ENCODE peak calls at places on chromosome X, in nine cellular contexts. One of them, this sample, is unnamed.

GRCh38 chrX:152652467-152652866 is 14.8 kb downstream of the GABRQ start:
- DNase-seq in stomach: no peak
- DNase-seq in transverse colon: no peak
- DNase-seq in Peyer's patch: no peak
- DNase-seq in right lobe of liver: no peak
- DNase-seq in adrenal gland: no peak
- DNase-seq in uterus: no peak
- DNase-seq in ovary: no peak
- DNase-seq in esophagus muscularis mucosa: no peak
- DNase-seq in this sample: no peak

GRCh38 chrX:138026211-138026610 is 460.3 kb downstream of the ZIC3 start:
- DNase-seq in transverse colon: no peak
- DNase-seq in adrenal gland: no peak
- DNase-seq in ovary: no peak
- DNase-seq in right lobe of liver: no peak
- DNase-seq in Peyer's patch: no peak
- DNase-seq in esophagus muscularis mucosa: no peak
- DNase-seq in uterus: no peak
- DNase-seq in stomach: no peak
- DNase-seq in this sample: no peak

GRCh38 chrX:71251456-71251973 is 2.4 kb downstream of the ZMYM3 start:
- DNase-seq in uterus: no peak
- DNase-seq in adrenal gland: no peak
- DNase-seq in ovary: no peak
- DNase-seq in Peyer's patch: no peak
- DNase-seq in transverse colon: peak
- DNase-seq in stomach: no peak
- DNase-seq in right lobe of liver: no peak
- DNase-seq in esophagus muscularis mucosa: no peak
- DNase-seq in this sample: no peak

GRCh38 chrX:136162827-136163427 is 15.6 kb downstream of the FHL1 start:
- DNase-seq in right lobe of liver: peak
- DNase-seq in ovary: peak
- DNase-seq in uterus: peak
- DNase-seq in adrenal gland: peak
- DNase-seq in Peyer's patch: peak
- DNase-seq in stomach: peak
- DNase-seq in transverse colon: peak
- DNase-seq in esophagus muscularis mucosa: no peak
- DNase-seq in this sample: no peak

GRCh38 chrX:39705299-39705698 is 392.5 kb downstream of the BCOR start:
- DNase-seq in stomach: peak
- DNase-seq in right lobe of liver: peak
- DNase-seq in adrenal gland: peak
- DNase-seq in Peyer's patch: peak
- DNase-seq in esophagus muscularis mucosa: no peak
- DNase-seq in transverse colon: peak
- DNase-seq in uterus: peak
- DNase-seq in ovary: peak
- DNase-seq in this sample: peak

GRCh38 chrX:153643431-153644351 is 3.3 kb upstream of the DUSP9 start:
- DNase-seq in uterus: peak
- DNase-seq in Peyer's patch: peak
- DNase-seq in transverse colon: no peak
- DNase-seq in stomach: no peak
- DNase-seq in adrenal gland: peak
- DNase-seq in right lobe of liver: no peak
- DNase-seq in esophagus muscularis mucosa: no peak
- DNase-seq in ovary: peak
- DNase-seq in this sample: no peak

GRCh38 chrX:38879631-38880220 is 78.5 kb downstream of the MID1IP1 start:
- DNase-seq in stomach: peak
- DNase-seq in ovary: no peak
- DNase-seq in esophagus muscularis mucosa: no peak
- DNase-seq in adrenal gland: no peak
- DNase-seq in transverse colon: peak
- DNase-seq in Peyer's patch: peak
- DNase-seq in uterus: no peak
- DNase-seq in right lobe of liver: no peak
- DNase-seq in this sample: peak

GRCh38 chrX:2391869-2392606 is 108.7 kb downstream of the DHRSX start:
- DNase-seq in adrenal gland: peak
- DNase-seq in Peyer's patch: no peak
- DNase-seq in transverse colon: no peak
- DNase-seq in esophagus muscularis mucosa: no peak
- DNase-seq in stomach: no peak
- DNase-seq in uterus: no peak
- DNase-seq in ovary: no peak
- DNase-seq in right lobe of liver: no peak
- DNase-seq in this sample: no peak

GRCh38 chrX:109954333-109954732 is 48.6 kb upstream of the TMEM164 start:
- DNase-seq in transverse colon: no peak
- DNase-seq in adrenal gland: no peak
- DNase-seq in uterus: no peak
- DNase-seq in right lobe of liver: no peak
- DNase-seq in Peyer's patch: no peak
- DNase-seq in esophagus muscularis mucosa: no peak
- DNase-seq in stomach: no peak
- DNase-seq in ovary: no peak
- DNase-seq in this sample: no peak

GRCh38 chrX:48937065-48937907 is 18.5 kb upstream of the PIM2 start:
- DNase-seq in right lobe of liver: peak
- DNase-seq in Peyer's patch: peak
- DNase-seq in transverse colon: peak
- DNase-seq in ovary: no peak
- DNase-seq in uterus: no peak
- DNase-seq in esophagus muscularis mucosa: no peak
- DNase-seq in adrenal gland: no peak
- DNase-seq in stomach: peak
- DNase-seq in this sample: peak

GRCh38 chrX:48938721-48939416 is 18.5 kb downstream of the OTUD5 start:
- DNase-seq in Peyer's patch: peak
- DNase-seq in esophagus muscularis mucosa: no peak
- DNase-seq in transverse colon: peak
- DNase-seq in right lobe of liver: no peak
- DNase-seq in adrenal gland: no peak
- DNase-seq in uterus: no peak
- DNase-seq in stomach: no peak
- DNase-seq in ovary: no peak
- DNase-seq in this sample: no peak

GRCh38 chrX:48940404-48940955 is 16.9 kb downstream of the OTUD5 start:
- DNase-seq in uterus: no peak
- DNase-seq in right lobe of liver: no peak
- DNase-seq in esophagus muscularis mucosa: no peak
- DNase-seq in ovary: no peak
- DNase-seq in stomach: no peak
- DNase-seq in adrenal gland: no peak
- DNase-seq in Peyer's patch: no peak
- DNase-seq in transverse colon: no peak
- DNase-seq in this sample: no peak

GRCh38 chrX:48936429-48937064 is 17.7 kb upstream of the PIM2 start:
- DNase-seq in transverse colon: no peak
- DNase-seq in adrenal gland: no peak
- DNase-seq in stomach: no peak
- DNase-seq in uterus: no peak
- DNase-seq in ovary: no peak
- DNase-seq in esophagus muscularis mucosa: no peak
- DNase-seq in right lobe of liver: no peak
- DNase-seq in Peyer's patch: no peak
- DNase-seq in this sample: no peak

DNA sequence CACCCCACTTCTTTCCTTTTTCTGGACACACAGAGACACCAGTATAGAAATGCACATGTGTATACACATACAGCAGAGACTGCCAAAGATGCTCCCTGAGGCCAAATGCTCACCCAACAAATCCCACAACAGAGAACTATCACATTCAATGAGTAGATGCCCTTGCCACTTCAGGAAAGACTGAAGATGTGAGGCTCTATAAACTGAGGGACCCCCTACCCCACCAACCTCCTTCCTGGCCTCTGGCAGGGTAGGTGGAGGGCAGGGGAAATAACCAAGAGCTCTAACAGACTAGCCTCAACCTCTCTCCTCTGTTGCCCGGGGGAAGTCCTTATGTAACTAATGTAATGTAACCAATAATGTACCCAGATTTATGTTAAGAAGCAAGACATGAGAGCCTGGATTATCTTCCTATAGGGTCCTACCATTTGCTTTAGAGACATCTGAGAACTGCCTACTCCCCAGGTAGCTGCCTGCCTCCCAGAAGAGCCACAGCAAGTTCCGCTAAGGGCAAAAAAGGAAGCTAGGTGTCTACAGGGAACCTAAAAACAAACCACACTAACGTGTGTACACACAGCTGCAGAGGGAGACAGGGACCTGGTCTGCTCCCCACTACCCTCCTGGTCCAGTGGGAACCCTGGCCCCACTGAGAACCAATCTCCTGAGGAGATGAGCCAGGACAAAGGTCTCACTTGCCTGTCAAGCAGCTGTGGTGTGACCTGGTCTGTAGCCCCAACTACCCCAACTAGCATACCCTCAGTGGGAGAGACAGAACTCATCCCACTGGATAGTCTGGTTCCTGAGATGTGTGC is 17.8 kb downstream of the OTUD5 start:
- DNase-seq in esophagus muscularis mucosa: no peak
- DNase-seq in adrenal gland: no peak
- DNase-seq in transverse colon: peak
- DNase-seq in Peyer's patch: peak
- DNase-seq in stomach: no peak
- DNase-seq in ovary: no peak
- DNase-seq in uterus: no peak
- DNase-seq in right lobe of liver: no peak
- DNase-seq in this sample: no peak
- TF ChIP-seq POLR2A in esophagus muscularis mucosa: no peak
- TF ChIP-seq POLR2A in adrenal gland: no peak
- TF ChIP-seq POLR2A in transverse colon: no peak
- TF ChIP-seq POLR2A in Peyer's patch: no peak
- TF ChIP-seq POLR2A in stomach: no peak
- TF ChIP-seq POLR2A in ovary: no peak
- TF ChIP-seq POLR2A in uterus: no peak
- TF ChIP-seq POLR2A in right lobe of liver: no peak
- TF ChIP-seq POLR2A in this sample: no peak

GRCh38 chrX:19721726-19722370 is 165.6 kb downstream of the SH3KBP1 start:
- DNase-seq in stomach: no peak
- DNase-seq in Peyer's patch: no peak
- DNase-seq in ovary: no peak
- DNase-seq in adrenal gland: no peak
- DNase-seq in right lobe of liver: peak
- DNase-seq in uterus: no peak
- DNase-seq in transverse colon: no peak
- DNase-seq in esophagus muscularis mucosa: no peak
- DNase-seq in this sample: no peak
- H3K27ac ChIP-seq in stomach: no peak
- H3K27ac ChIP-seq in Peyer's patch: no peak
- H3K27ac ChIP-seq in ovary: no peak
- H3K27ac ChIP-seq in adrenal gland: no peak
- H3K27ac ChIP-seq in right lobe of liver: no peak
- H3K27ac ChIP-seq in uterus: no peak
- H3K27ac ChIP-seq in transverse colon: no peak
- H3K27ac ChIP-seq in esophagus muscularis mucosa: no peak
- H3K27ac ChIP-seq in this sample: no peak

GRCh38 chrX:13201605-13202219 is 118.1 kb downstream of the ATXN3L start:
- DNase-seq in uterus: no peak
- DNase-seq in transverse colon: no peak
- DNase-seq in esophagus muscularis mucosa: no peak
- DNase-seq in stomach: peak
- DNase-seq in right lobe of liver: no peak
- DNase-seq in Peyer's patch: no peak
- DNase-seq in adrenal gland: no peak
- DNase-seq in ovary: no peak
- DNase-seq in this sample: no peak
- TF ChIP-seq POLR2A in uterus: no peak
- TF ChIP-seq POLR2A in transverse colon: no peak
- TF ChIP-seq POLR2A in esophagus muscularis mucosa: no peak
- TF ChIP-seq POLR2A in stomach: no peak
- TF ChIP-seq POLR2A in right lobe of liver: no peak
- TF ChIP-seq POLR2A in Peyer's patch: no peak
- TF ChIP-seq POLR2A in adrenal gland: no peak
- TF ChIP-seq POLR2A in ovary: no peak
- TF ChIP-seq POLR2A in this sample: no peak

DNA sequence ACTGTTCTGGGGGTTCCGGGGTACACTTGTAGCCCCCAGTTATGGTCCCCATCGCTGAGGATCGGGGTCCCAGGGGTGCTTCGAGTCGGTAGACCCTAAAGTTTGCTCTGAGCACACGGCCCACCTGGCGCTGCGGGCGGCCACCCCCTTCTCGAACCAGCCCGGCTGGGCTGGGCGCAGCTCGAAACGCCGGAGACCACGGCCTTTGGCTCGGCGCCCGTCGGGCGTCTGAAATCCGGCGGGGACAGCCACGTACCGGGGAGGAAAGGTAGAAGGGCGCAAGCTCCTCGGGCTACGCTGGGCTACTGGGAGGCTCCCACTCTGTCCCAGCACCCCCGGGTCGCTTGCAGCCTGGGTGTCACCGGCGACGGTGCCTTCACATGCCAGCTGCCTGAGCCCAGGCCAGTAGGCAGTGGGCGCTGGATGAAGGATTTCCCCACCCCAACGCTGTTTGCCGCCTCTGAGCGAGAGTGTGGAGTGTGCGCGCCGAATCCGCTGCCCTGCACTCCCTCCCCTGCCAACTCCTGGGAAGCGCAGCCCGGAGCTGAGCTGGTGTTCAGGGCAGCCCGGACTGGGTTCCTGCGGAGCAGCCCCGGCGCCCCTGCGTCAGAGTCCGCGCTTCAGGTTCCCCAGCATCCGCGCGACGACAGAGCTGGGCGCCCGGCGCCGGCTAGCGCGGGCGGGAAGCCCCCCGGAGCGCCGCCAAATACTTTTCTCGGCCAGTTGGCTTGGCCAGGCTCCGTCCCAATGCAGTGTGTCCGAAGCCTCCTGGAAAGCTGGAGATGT is 637 bp downstream of the MAMLD1 start:
- DNase-seq in uterus: no peak
- DNase-seq in Peyer's patch: no peak
- DNase-seq in ovary: no peak
- DNase-seq in transverse colon: peak
- DNase-seq in adrenal gland: peak
- DNase-seq in right lobe of liver: peak
- DNase-seq in esophagus muscularis mucosa: no peak
- DNase-seq in stomach: no peak
- DNase-seq in this sample: no peak
- H3K27ac ChIP-seq in uterus: peak
- H3K27ac ChIP-seq in Peyer's patch: peak
- H3K27ac ChIP-seq in ovary: peak
- H3K27ac ChIP-seq in transverse colon: peak
- H3K27ac ChIP-seq in adrenal gland: peak
- H3K27ac ChIP-seq in right lobe of liver: peak
- H3K27ac ChIP-seq in esophagus muscularis mucosa: peak
- H3K27ac ChIP-seq in stomach: peak
- H3K27ac ChIP-seq in this sample: peak